ENCODE peak calls at places on chromosomes 12 and 14, in five cellular contexts. Q, A, T, W and N are unnamed samples.

GRCh38 chr12:12870454-12870853 is 20.9 kb upstream of the GPRC5A start:
- DNase-seq in Q (no peak), A (no peak), T (no peak), W (peak; percentile 36), N (peak; percentile 92)

GRCh38 chr14:51396222-51396815 is 156.3 kb downstream of the TMX1 start:
- DNase-seq in Q (no peak), A (peak; percentile 44), T (no peak), W (peak; percentile 92), N (peak; percentile 80)

GRCh38 chr12:113259499-113259953 is 38.3 kb downstream of the TPCN1 start:
- DNase-seq in Q (peak; percentile 32), A (peak; percentile 96), T (peak; percentile 81), W (no peak), N (no peak)

GRCh38 chr14:69648480-69649414 is 37.4 kb downstream of the SUSD6 start:
- DNase-seq in Q (no peak), A (no peak), T (no peak), W (no peak), N (no peak)

GRCh38 chr14:32043624-32044023 is 33.5 kb upstream of the ARHGAP5 start:
- DNase-seq in Q (no peak), A (no peak), T (no peak), W (no peak), N (no peak)

GRCh38 chr14:65259000-65259399 is 153.5 kb upstream of the FUT8 start:
- DNase-seq in Q (no peak), A (no peak), T (no peak), W (no peak), N (no peak)

GRCh38 chr14:61872452-61872851 is 110.2 kb downstream of the SNAPC1 start:
- DNase-seq in Q (peak; percentile 11), A (no peak), T (no peak), W (no peak), N (no peak)

GRCh38 chr14:90624732-90625444 is 191.3 kb downstream of the TTC7B start:
- DNase-seq in Q (peak; percentile 24), A (no peak), T (peak; percentile 54), W (no peak), N (no peak)

GRCh38 chr12:12562016-12562483 is 613 bp downstream of the DUSP16 start:
- DNase-seq in Q (peak; percentile 50), A (no peak), T (no peak), W (no peak), N (no peak)

GRCh38 chr14:56422703-56423213 is 156.8 kb upstream of the TMEM260 start:
- DNase-seq in Q (peak; percentile 40), A (peak; percentile 57), T (no peak), W (no peak), N (peak; percentile 26)

GRCh38 chr14:26056232-26056631 is 541.6 kb downstream of the NOVA1 start:
- DNase-seq in Q (no peak), A (no peak), T (no peak), W (no peak), N (no peak)

GRCh38 chr12:128307791-128308190 is 40.8 kb downstream of the TMEM132C start:
- DNase-seq in Q (no peak), A (no peak), T (no peak), W (no peak), N (no peak)

GRCh38 chr12:12546314-12546772 is 16.3 kb downstream of the DUSP16 start:
- DNase-seq in Q (no peak), A (no peak), T (no peak), W (no peak), N (no peak)

GRCh38 chr12:76195920-76196319 is 111.4 kb upstream of the NAP1L1 start:
- DNase-seq in Q (no peak), A (no peak), T (no peak), W (no peak), N (no peak)

GRCh38 chr14:52124791-52125661 is 56.2 kb upstream of the NID2 start:
- DNase-seq in Q (peak; percentile 38), A (peak; percentile 40), T (no peak), W (no peak), N (no peak)

GRCh38 chr12:120677765-120678473 is 9.0 kb upstream of the MLEC start:
- DNase-seq in Q (peak; percentile 95), A (peak; percentile 55), T (no peak), W (no peak), N (no peak)

GRCh38 chr14:31420013-31420318 is 384 bp downstream of the HEATR5A start:
- DNase-seq in Q (peak; percentile 26), A (peak; percentile 73), T (peak; percentile 67), W (no peak), N (no peak)

GRCh38 chr14:57169901-57170300 is 98.8 kb downstream of the EXOC5 start:
- DNase-seq in Q (no peak), A (no peak), T (no peak), W (no peak), N (no peak)

GRCh38 chr12:125229878-125230530 is 164.8 kb downstream of the AACS start:
- DNase-seq in Q (no peak), A (no peak), T (no peak), W (no peak), N (no peak)

GRCh38 chr14:93903342-93904184 is 23.6 kb upstream of the FAM181A start:
- DNase-seq in Q (peak; percentile 32), A (no peak), T (no peak), W (no peak), N (no peak)

DNA sequence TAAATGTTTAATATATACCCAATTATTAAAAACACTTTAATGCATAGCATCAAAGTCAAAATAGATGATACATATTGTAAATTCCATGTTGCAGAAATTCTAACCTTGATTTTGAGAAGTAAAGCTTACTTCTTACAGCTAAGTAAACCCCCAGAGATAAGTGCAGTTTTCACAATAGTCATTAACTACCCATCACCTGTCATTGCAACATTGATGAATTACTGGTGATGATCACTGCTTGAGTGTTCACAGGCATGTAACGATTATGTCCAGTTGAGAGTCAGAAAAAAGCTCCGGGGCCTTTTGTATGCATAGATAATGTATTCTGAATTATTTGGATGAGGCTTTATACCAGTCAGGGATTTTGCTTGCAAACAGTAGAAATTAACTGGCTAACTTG is 67.7 kb downstream of the ZNF664 start:
- DNase-seq in Q (no peak), A (no peak), T (no peak), W (no peak), N (no peak)
- H3K4me3 ChIP-seq in Q (no peak overlapping the region), A (no peak overlapping the region), T (no peak overlapping the region), W (no peak overlapping the region), N (no peak overlapping the region)

GRCh38 chr12:6552140-6552551 is 3.7 kb downstream of the IFFO1 start:
- DNase-seq in Q (no peak), A (peak; percentile 91), T (no peak), W (no peak), N (no peak)

GRCh38 chr12:6553051-6553868 is 2.6 kb downstream of the IFFO1 start:
- DNase-seq in Q (peak; percentile 24), A (peak; percentile 80), T (peak; percentile 81), W (no peak), N (no peak)

GRCh38 chr12:6554168-6554989 is 1.5 kb downstream of the IFFO1 start:
- DNase-seq in Q (peak; percentile 90), A (peak; percentile 89), T (peak; percentile 88), W (no peak), N (no peak)

GRCh38 chr12:6556857-6557256 is 1.0 kb upstream of the IFFO1 start:
- DNase-seq in Q (no peak), A (no peak), T (no peak), W (no peak), N (no peak)

DNA sequence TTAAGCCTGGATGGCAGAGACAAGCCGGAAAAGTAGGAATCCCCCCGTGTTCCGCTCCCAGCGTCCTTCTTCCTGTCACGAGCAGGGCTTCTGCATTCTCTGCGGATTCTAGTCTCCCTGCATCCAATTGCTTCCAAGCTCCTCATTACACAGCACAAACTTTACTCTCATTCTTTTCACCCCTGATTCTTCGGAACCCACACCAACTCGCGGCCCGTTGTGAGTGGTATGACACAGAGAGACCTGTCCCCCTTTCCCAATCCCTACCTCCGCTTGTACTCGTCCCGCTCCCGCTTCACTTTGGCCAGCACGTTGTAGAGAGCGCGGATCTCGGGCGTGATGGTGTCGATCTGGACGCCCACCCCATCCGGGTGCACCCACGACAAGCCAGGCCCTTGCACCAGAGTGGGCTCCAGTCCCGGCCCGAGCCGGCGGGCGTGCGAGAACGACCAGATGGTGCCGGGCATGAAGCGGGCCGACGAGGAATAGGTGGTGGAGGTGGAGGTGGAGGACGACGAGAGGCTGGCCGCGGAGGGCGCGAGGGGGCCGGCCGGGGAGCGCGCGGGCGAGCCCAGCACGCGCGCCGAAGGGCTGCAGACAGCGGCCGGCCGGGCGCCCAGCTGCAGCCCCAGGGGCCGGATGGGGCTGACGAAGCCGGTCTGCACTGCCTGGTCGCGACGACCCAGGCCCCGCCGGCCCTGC is 701 bp downstream of the IFFO1 start:
- DNase-seq in Q (peak; percentile 28), A (no peak), T (no peak), W (no peak), N (no peak)
- H3K4me3 ChIP-seq in Q (peak overlapping the region; percentile 84), A (peak overlapping the region; percentile 95), T (peak overlapping the region; percentile 77), W (no peak overlapping the region), N (peak overlapping the region; percentile 77)

DNA sequence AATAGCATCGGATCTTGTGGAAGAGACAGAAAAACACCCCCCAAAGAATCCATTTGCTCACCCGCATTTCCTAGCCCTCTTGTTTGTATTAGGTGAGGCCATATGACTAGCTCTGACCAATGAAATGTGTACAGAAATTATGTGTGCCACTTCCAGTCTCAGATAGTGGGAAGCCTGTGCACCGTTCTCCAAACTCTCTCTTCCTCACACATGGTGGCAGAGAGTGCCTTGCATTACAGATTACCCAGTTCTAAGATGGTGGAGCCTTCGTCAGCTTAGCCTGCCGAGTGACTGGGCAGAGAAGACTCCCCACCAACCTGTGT is 261.6 kb downstream of the TTC8 start:
- DNase-seq in Q (no peak), A (no peak), T (no peak), W (no peak), N (no peak)
- H3K4me3 ChIP-seq in Q (no peak overlapping the region), A (no peak overlapping the region), T (no peak overlapping the region), W (no peak overlapping the region), N (no peak overlapping the region)

GRCh38 chr12:47804177-47804576 is 15.5 kb downstream of the HDAC7 start:
- DNase-seq in Q (no peak), A (no peak), T (no peak), W (no peak), N (no peak)
- H3K4me3 ChIP-seq in Q (no peak overlapping the region), A (no peak overlapping the region), T (no peak overlapping the region), W (no peak overlapping the region), N (no peak overlapping the region)

GRCh38 chr12:54051081-54051912 is 2.3 kb upstream of the HOXC4 start:
- DNase-seq in Q (peak; percentile 44), A (no peak), T (no peak), W (no peak), N (no peak)

GRCh38 chr12:54053625-54054441 is at the start of gene HOXC4:
- DNase-seq in Q (no peak), A (no peak), T (no peak), W (no peak), N (no peak)

GRCh38 chr12:54050479-54050805 is 3.2 kb upstream of the HOXC4 start:
- DNase-seq in Q (no peak), A (no peak), T (no peak), W (no peak), N (no peak)

GRCh38 chr12:54052745-54053624 is 650 bp upstream of the HOXC4 start:
- DNase-seq in Q (peak; percentile 25), A (no peak), T (no peak), W (no peak), N (no peak)

GRCh38 chr12:54051916-54052744 is 1.5 kb upstream of the HOXC4 start:
- DNase-seq in Q (no peak), A (no peak), T (no peak), W (no peak), N (no peak)
- H3K4me3 ChIP-seq in Q (no peak overlapping the region), A (no peak overlapping the region), T (no peak overlapping the region), W (peak overlapping the region; percentile 18), N (no peak overlapping the region)